ENCODE peak calls at places on chromosomes 13 and 19, in four cellular contexts. L is kidney epithelial cell, V is pulmonary artery endothelial cell, T is tibial artery. X is an unnamed sample.

GRCh38 chr13:79318664-79319063 is 87.4 kb downstream of the RBM26 start:
- DNase-seq in V (no peak), L (no peak), T (no peak), X (no peak)

GRCh38 chr19:33448159-33448516 is 73.5 kb downstream of the PEPD start:
- DNase-seq in V (no peak), L (no peak), T (no peak), X (no peak)

GRCh38 chr13:101875717-101876393 is 423.4 kb downstream of the ITGBL1 start:
- DNase-seq in V (no peak), L (peak; percentile 71), T (no peak), X (no peak)

GRCh38 chr13:79352107-79352506 is 53.9 kb downstream of the RBM26 start:
- DNase-seq in V (no peak), T (no peak), L (no peak), X (no peak)

GRCh38 chr19:2042485-2043268 is 8.4 kb downstream of the MKNK2 start:
- DNase-seq in L (no peak), T (no peak), V (no peak), X (peak; percentile 68)

GRCh38 chr19:5369962-5370367 is 29.4 kb upstream of the PTPRS start:
- DNase-seq in V (no peak), T (no peak), L (no peak), X (peak; percentile 21)

GRCh38 chr19:48413879-48414623 is 20.6 kb downstream of the GRIN2D start:
- DNase-seq in T (no peak), L (no peak), V (no peak), X (no peak)

GRCh38 chr19:51398096-51398704 is 7.8 kb upstream of the C19orf84 start:
- DNase-seq in T (no peak), L (no peak), V (no peak), X (no peak)

GRCh38 chr19:12665646-12666304 is 767 bp downstream of the MAN2B1 start:
- DNase-seq in T (no peak), L (no peak), V (no peak), X (no peak)

GRCh38 chr13:25911020-25911419 is 140.8 kb downstream of the SHISA2 start:
- DNase-seq in T (no peak), L (no peak), V (no peak), X (no peak)

GRCh38 chr13:83666126-83666525 is 216.1 kb downstream of the SLITRK1 start:
- DNase-seq in V (no peak), T (no peak), L (no peak), X (no peak)

GRCh38 chr19:57560049-57560491 is 407 bp upstream of the ZNF550 start:
- DNase-seq in T (no peak), V (no peak), L (no peak), X (peak; percentile 46)

GRCh38 chr19:13299838-13300237 is 149.6 kb downstream of the IER2 start:
- DNase-seq in L (no peak), T (no peak), V (no peak), X (no peak)

GRCh38 chr13:92259523-92259922 is 861.1 kb downstream of the GPC5 start:
- DNase-seq in L (no peak), T (no peak), V (no peak), X (no peak)

GRCh38 chr13:99766641-99767045 is 204.9 kb downstream of the ZIC5 start:
- DNase-seq in T (no peak), L (no peak), V (no peak), X (no peak)

GRCh38 chr13:83780201-83780600 is 102.1 kb downstream of the SLITRK1 start:
- DNase-seq in T (no peak), V (no peak), L (no peak), X (no peak)

X was measured in ovary.